ENCODE peak calls at places on chromosomes 11 and 22, in ten cellular contexts. S is tibial artery, K is small intestine, O is H7, G is lower leg skin, Q is ovary, I is fibroblast of mammary gland, W is adipocyte, D is mesendoderm, X is HCT116. J is an unnamed sample.

GRCh38 chr11:128342511-128343133 is 244.7 kb downstream of the ETS1 start:
- DNase-seq in Q (no peak), D (peak), X (no peak), K (peak), W (peak), I (peak), O (peak), S (no peak), G (no peak), J (no peak)

GRCh38 chr11:102974552-102975280 is 19.2 kb upstream of the MMP13 start:
- DNase-seq in W (peak), G (peak), X (no peak), Q (no peak), K (peak), I (peak), O (no peak), S (no peak), D (no peak), J (peak)

GRCh38 chr11:47906066-47906465 is 57.9 kb upstream of the NUP160 start:
- DNase-seq in X (no peak), Q (no peak), O (no peak), I (no peak), D (no peak), K (no peak), G (no peak), W (no peak), S (no peak), J (no peak)

GRCh38 chr11:8041576-8041975 is 39.4 kb upstream of the TUB start:
- DNase-seq in K (no peak), W (no peak), Q (no peak), G (no peak), D (no peak), S (no peak), X (no peak), I (no peak), O (no peak), J (no peak)

GRCh38 chr22:48554893-48555552 is 1272.7 kb downstream of the BRD1 start:
- DNase-seq in I (no peak), S (no peak), G (no peak), K (no peak), X (no peak), W (no peak), Q (no peak), O (peak), D (peak), J (no peak)

GRCh38 chr11:118338637-118339061 is 3.9 kb downstream of the CD3D start:
- DNase-seq in D (peak), Q (no peak), X (no peak), W (no peak), I (no peak), K (peak), S (no peak), G (no peak), O (no peak), J (no peak)

GRCh38 chr11:47345890-47346563 is 6.5 kb downstream of the MYBPC3 start:
- DNase-seq in I (no peak), G (no peak), K (no peak), X (no peak), W (no peak), D (no peak), O (no peak), Q (no peak), S (no peak), J (no peak)

GRCh38 chr11:71563401-71563800 is 2.0 kb upstream of the KRTAP5-10 start:
- DNase-seq in O (peak), X (peak), G (no peak), W (peak), D (peak), S (no peak), K (peak), Q (no peak), I (peak), J (peak)

DNA sequence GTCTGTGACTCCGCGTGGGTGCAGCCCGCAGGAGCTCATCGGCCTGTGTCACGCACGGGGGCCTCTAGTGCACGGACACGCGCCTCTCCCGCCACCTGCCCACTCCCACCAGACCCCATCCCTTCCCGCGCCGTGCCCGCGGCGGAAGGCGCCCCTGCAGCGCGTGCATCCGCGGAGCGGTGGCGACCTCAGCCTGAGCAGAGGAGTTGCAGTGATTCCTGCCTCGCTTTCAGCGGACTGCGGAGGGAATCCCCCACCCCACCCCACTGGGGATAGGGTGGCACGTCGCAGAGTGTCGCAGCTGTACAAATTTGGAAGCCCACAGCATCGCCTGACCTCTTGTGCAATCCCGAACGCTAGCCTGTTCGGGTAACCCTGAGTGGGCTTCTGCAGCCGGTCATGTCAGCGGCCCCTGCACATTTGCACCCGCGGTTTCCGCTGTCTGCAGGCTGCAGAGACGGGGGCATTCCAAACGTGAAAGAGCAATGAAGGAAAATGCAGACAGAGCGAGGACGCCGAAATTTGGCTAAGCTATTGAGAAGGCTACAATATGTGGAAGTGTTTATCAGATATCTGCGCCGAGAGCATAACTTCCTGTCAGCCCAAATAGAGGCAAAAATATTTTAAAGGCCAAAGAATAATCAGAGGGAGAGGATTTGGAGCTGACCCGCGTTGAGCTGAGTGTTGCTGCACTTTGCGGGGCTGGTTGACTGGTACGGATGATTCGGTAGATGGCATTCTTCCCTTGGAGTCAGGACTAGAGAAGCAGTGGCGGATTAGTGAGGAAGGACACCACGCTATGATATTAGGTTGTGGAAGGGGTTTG is 619 bp upstream of the ARHGAP20 start:
- DNase-seq in I (peak), W (peak), Q (no peak), O (peak), X (no peak), S (peak), G (no peak), K (peak), D (peak), J (no peak)
- H3K4me3 ChIP-seq in I (peak), W (peak), Q (peak), O (peak), X (no peak), S (peak), G (peak), K (peak), D (peak), J (peak)

DNA sequence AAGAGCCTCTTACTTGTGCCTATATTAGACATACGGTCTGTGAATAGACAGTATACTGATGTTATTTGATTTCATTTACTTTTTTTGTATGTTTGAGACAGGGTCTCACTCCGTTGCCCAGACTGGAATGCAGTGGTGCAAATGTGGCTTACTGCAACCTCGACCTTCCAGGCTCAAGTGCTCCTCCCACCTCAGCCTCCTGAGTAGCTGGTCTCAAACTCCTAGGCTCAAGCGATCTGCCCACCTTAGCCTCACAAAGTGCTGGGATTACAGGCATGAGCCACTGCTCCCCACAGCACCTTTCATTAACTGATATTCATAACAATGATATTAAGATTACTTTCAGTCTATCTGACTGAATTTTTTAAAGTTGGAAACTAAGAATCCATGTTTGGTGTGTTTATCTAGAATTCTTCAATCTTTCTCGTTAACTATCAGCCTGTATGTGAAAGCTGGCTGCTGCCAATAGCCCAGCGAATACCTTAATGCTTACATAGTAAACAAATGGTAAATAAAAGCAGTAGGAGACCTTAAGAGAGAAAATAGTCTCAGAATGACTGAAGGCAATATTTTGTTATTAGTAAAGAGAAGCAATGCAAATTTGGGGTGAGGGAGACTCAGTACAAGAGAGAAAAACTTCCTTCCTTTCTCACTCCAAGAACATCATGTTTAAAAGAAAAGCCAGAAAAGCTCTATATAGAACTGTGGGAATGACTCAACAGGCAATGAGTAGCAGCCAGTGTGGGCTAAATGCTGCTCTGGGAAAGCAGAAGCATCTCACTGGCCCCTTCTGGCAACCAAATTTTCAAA is 101.9 kb downstream of the MRTFA start:
- DNase-seq in G (no peak), D (peak), S (no peak), X (no peak), K (no peak), W (peak), I (peak), O (peak), Q (no peak), J (no peak)
- H3K4me3 ChIP-seq in G (no peak), D (no peak), S (peak), X (no peak), K (no peak), W (peak), I (no peak), O (no peak), Q (no peak), J (no peak)

DNA sequence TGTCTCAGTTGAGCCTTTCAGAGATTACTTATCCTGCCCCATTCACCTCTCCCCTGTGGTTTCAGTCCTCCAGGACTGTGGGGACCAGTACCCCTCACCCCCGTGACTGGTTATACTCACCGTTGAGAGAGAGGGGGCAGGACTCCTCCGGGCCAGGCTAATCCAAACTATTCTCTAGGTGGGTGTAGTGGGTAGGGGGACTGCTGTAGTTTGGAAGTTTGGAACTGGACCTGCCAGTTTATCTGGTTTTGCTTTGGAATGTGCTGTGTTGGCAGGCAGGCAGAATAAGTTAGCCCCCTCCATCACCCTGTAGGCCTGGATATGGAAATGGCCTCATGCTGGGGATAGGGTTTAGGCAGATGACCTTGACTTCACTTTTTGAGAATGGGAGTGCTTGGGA is 13.5 kb downstream of the TEAD1 start:
- DNase-seq in Q (no peak), X (no peak), S (no peak), W (no peak), I (no peak), O (peak), D (peak), G (no peak), K (no peak), J (no peak)
- H3K4me3 ChIP-seq in Q (no peak), X (no peak), S (no peak), W (no peak), I (no peak), O (no peak), D (no peak), G (no peak), K (no peak), J (no peak)

GRCh38 chr11:44333271-44334218 is 23.6 kb upstream of the ALX4 start:
- DNase-seq in S (no peak), X (peak), D (no peak), W (no peak), G (no peak), I (peak), Q (no peak), O (no peak), K (peak), J (no peak)

GRCh38 chr11:44332665-44333064 is 22.7 kb upstream of the ALX4 start:
- DNase-seq in O (no peak), K (no peak), S (no peak), I (no peak), X (no peak), Q (no peak), D (no peak), W (no peak), G (no peak), J (no peak)

GRCh38 chr11:44338031-44338430 is 28.1 kb upstream of the ALX4 start:
- DNase-seq in S (no peak), W (no peak), Q (no peak), X (no peak), G (no peak), O (no peak), I (no peak), D (no peak), K (no peak), J (no peak)

GRCh38 chr11:44334356-44335004 is 24.5 kb upstream of the ALX4 start:
- DNase-seq in X (no peak), W (no peak), Q (no peak), G (no peak), I (no peak), K (no peak), O (peak), D (no peak), S (no peak), J (no peak)

GRCh38 chr11:44335052-44335894 is 25.3 kb upstream of the ALX4 start:
- DNase-seq in O (no peak), D (no peak), G (no peak), K (no peak), X (no peak), W (no peak), S (no peak), Q (no peak), I (no peak), J (no peak)
- H3K4me3 ChIP-seq in O (no peak), D (no peak), G (no peak), K (no peak), X (no peak), W (no peak), S (no peak), Q (no peak), I (no peak), J (no peak)

DNA sequence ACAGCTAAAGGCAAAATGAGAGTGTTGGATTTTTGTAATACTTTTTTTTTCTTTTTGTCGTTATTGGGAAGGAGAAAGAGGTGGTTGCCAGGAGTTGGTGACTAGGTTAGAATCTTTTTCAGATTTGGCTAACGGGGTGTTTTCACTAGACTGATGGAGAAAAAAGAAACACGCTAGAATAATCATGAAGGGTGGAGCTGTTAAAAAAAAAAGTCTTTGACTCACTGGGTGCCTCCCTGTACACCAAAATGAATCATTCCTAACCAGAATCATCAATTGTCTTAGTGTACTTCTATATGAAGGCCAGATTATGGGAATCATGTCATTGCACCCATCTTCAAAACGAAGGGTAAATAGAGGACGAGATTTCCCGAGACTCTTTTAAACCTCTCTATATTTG is 12.6 kb downstream of the BLID start:
- DNase-seq in K (no peak), G (no peak), Q (no peak), I (peak), X (no peak), S (no peak), D (no peak), O (no peak), W (no peak), J (no peak)
- H3K4me3 ChIP-seq in K (no peak), G (no peak), Q (no peak), I (peak), X (no peak), S (no peak), D (no peak), O (no peak), W (peak), J (no peak)

GRCh38 chr11:73217810-73218105 is 323 bp upstream of the P2RY2 start:
- DNase-seq in W (no peak), Q (no peak), D (no peak), X (no peak), O (no peak), I (no peak), S (no peak), K (no peak), G (no peak), J (no peak)
- H3K4me3 ChIP-seq in W (peak), Q (peak), D (no peak), X (peak), O (peak), I (no peak), S (peak), K (no peak), G (no peak), J (peak)

J was measured in BE2C.